ENCODE peak calls at places on chromosomes 12 and 14, in four cellular contexts. R is heart right ventricle, K is testis, L is transverse colon. E is an unnamed sample.

GRCh38 chr14:66249544-66249943 is 236.6 kb upstream of the CCDC196 start:
- DNase-seq in R (no peak), K (no peak), L (no peak), E (no peak)

GRCh38 chr12:132477703-132478432 is 12.1 kb upstream of the FBRSL1 start:
- DNase-seq in R (no peak), K (no peak), L (no peak), E (no peak)

GRCh38 chr12:120534703-120535655 is 823 bp downstream of the RNF10 start:
- DNase-seq in R (peak; percentile 37), K (peak; percentile 43), L (peak; percentile 54), E (no peak)

GRCh38 chr14:90970167-90970600 is 90.3 kb downstream of the RPS6KA5 start:
- DNase-seq in R (no peak), K (no peak), L (no peak), E (no peak)

GRCh38 chr12:93889516-93890202 is 212.5 kb downstream of the CRADD start:
- DNase-seq in R (no peak), K (no peak), L (no peak), E (no peak)

GRCh38 chr14:104970231-104971068 is 7.7 kb downstream of the AHNAK2 start:
- DNase-seq in R (peak; percentile 36), K (no peak), L (peak; percentile 64), E (peak; percentile 89)

GRCh38 chr14:79861111-79861510 is 350.2 kb downstream of the DIO2 start:
- DNase-seq in R (no peak), K (no peak), L (no peak), E (no peak)

GRCh38 chr12:91406920-91407341 is 224.3 kb upstream of the DCN start:
- DNase-seq in R (no peak), K (no peak), L (peak; percentile 10), E (no peak)

GRCh38 chr12:57104292-57104910 is 6.8 kb downstream of the STAT6 start:
- DNase-seq in R (no peak), K (no peak), L (no peak), E (peak; percentile 62)

GRCh38 chr14:75009176-75009575 is 6.5 kb downstream of the EIF2B2 start:
- DNase-seq in R (no peak), K (no peak), L (no peak), E (no peak)

GRCh38 chr14:75013290-75013689 is 10.6 kb downstream of the EIF2B2 start:
- DNase-seq in R (peak; percentile 21), K (peak; percentile 65), L (no peak), E (no peak)

GRCh38 chr14:75011356-75012097 is 8.8 kb downstream of the EIF2B2 start:
- DNase-seq in R (no peak), K (no peak), L (no peak), E (no peak)

GRCh38 chr14:75015496-75015895 is 12.8 kb downstream of the EIF2B2 start:
- DNase-seq in R (no peak), K (no peak), L (no peak), E (no peak)

GRCh38 chr14:75010472-75010871 is 7.8 kb downstream of the EIF2B2 start:
- DNase-seq in R (no peak), K (no peak), L (no peak), E (no peak)
- H3K27ac ChIP-seq in R (peak overlapping the region; percentile 78), K (no peak overlapping the region), L (no peak overlapping the region), E (no peak overlapping the region)

DNA sequence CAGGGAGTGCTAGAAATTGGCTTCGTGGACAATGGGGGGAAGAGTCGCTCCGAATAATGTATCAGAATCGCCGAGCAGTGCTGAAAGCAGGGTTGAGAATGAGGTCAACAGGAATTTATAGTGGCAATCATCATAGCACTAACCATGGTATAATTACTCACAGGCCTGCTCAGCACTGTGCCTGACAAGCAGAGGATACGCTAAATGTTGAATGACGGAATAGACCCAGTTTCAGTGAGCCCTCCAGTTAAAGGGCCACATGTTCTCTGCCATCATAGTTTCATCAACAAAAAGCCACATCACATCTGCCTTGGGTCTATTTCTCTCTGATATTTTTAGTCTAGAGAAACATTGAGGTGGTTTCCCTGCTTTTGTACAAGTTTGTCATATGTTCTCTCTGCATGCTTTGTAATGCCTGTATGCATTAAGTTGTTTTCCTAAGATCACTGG is 130.3 kb upstream of the EGLN3 start:
- DNase-seq in R (no peak), K (no peak), L (no peak), E (no peak)
- H3K4me1 ChIP-seq in R (peaks cover 7% of the 10 kb centered on the region), K (no peaks in the 10 kb centered on the region), L (peaks cover 5% of the 10 kb centered on the region), E (no peaks in the 10 kb centered on the region)

DNA sequence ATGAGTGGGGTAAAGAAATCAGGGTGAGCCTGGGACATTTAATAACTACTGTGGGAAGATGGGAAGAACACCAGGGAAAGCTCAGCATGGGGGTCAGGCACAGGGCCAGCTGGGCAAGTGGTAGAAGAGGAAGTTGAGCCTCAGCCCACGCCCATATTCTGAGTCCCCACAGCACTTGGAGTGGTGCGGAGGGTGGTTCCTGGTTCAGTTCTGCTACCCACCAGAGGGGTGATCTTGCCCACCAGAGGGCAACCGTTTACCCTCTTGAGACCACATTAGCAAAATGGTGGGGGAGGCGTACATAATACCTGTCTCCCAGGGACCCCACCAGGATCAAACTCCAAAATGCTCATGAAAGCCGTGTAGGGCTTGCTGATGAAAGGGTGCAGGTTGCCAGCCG is 16.8 kb upstream of the ANKRD33 start:
- DNase-seq in R (no peak), K (peak; percentile 41), L (no peak), E (peak; percentile 56)
- H3K4me3 ChIP-seq in R (no peak overlapping the region), K (no peak overlapping the region), L (no peak overlapping the region), E (no peak overlapping the region)

DNA sequence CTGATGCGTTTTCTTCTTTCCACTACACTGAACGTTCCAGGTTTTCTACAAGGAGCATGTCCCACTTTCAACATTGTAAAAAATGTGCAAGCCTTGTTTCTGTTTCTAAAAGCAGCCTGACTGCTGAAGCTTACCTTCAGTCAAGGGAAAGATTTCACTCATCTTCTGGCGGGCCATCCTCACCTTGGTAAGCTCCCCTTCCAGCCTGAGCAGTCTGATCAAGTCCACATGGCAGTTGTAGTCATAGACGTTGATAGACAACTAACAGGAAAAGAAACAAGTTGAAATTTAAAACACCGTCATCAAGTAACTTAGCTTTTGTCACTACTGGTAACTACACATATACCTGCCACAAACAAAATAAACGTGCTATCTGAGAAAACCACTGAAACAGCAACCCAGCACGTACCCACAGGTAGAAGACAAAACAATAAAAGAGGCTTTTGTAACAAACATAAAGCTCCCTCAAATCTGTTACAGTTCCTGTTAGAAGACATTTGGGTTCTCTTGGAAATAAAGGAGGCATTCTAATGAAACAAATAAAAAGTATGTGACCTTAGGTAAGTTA is 11.9 kb downstream of the SART3 start:
- DNase-seq in R (no peak), K (no peak), L (no peak), E (no peak)
- H3K27ac ChIP-seq in R (no peak overlapping the region), K (no peak overlapping the region), L (no peak overlapping the region), E (no peak overlapping the region)

GRCh38 chr12:11730299-11731041 is 81.0 kb downstream of the ETV6 start:
- DNase-seq in R (no peak), K (no peak), L (peak; percentile 75), E (no peak)
- H3K4me1 ChIP-seq in R (no peaks in the 10 kb centered on the region), K (no peaks in the 10 kb centered on the region), L (peaks cover 57% of the 10 kb centered on the region), E (peaks cover 13% of the 10 kb centered on the region)

DNA sequence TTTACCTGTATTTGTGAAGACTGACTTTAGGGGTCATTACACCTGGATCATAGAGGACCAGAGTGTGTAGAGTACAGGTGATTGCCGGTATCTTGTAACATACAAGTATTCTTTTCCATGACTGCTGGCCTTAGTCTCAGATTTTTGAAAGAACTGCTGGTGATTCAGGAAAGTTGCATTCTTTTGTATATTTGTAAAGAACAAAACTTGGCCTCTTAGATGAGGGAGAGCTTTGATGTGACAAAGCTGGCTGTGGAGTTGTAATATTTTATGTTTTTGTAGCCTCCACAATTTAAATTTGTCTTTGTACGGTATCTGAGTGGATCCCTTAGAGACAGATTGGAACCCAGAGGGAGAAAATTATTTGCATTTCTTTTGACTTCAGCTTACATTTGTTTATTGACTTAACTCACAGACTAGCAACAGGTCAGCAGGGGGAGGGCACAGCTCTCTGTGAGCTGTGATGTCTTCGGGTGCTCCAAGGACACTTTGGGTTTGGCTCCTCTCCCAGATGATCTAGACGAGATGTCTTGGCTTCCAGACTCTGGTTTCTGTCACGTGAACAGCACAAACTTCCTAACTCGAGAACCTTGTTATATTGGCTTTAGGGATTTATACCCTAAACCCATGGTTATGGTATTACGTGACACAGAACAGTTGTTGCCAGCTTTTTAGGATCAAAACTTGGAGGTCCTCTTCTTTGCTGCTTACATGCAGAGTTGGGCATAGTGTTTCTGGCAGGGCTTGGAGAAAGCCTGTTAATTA is 65.9 kb downstream of the DAAM1 start:
- DNase-seq in R (peak; percentile 60), K (peak; percentile 97), L (peak; percentile 62), E (no peak)
- H3K4me3 ChIP-seq in R (no peak overlapping the region), K (no peak overlapping the region), L (no peak overlapping the region), E (no peak overlapping the region)

GRCh38 chr14:55936691-55937090 is 181.5 kb upstream of the PELI2 start:
- DNase-seq in R (no peak), K (no peak), L (no peak), E (no peak)
- H3K27ac ChIP-seq in R (no peak overlapping the region), K (no peak overlapping the region), L (no peak overlapping the region), E (no peak overlapping the region)

DNA sequence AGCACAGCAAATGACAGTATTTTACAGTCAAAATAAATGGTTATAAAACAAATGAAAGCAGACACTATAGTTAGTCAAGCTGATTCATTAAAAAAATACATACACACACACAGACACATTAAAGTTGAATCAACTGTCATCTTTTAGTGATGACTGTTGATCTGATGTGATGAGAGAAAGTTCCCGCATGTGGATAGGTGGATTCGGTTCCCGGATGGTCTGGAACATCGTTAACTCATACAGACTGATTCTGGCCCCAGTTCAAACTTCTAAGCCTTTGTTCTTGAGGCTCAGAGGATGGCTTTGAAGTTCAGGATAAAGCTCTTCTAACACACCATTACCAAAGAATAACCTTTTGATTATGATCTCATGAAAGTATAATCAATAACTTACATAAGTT is 27.5 kb downstream of the WIF1 start:
- DNase-seq in R (no peak), K (no peak), L (no peak), E (no peak)
- H3K4me1 ChIP-seq in R (no peaks in the 10 kb centered on the region), K (no peaks in the 10 kb centered on the region), L (no peaks in the 10 kb centered on the region), E (no peaks in the 10 kb centered on the region)